ENCODE peak calls at places on chromosomes 2 and 18, in seven cellular contexts. T is mammary epithelial cell; P is stimulated activated CD8-positive, alpha-beta memory T cell treated with anti-CD3 and anti-CD28 coated beads, Interleukin-4, amount 100 ng/mL, for 4 hours; M is HFF-Myc; H is caudate nucleus; X is cerebellar cortex; N is Peyer's patch. S is an unnamed sample.

GRCh38 chr2:37586663-37587409 is 84.6 kb downstream of the CDC42EP3 start:
- DNase-seq in T (no peak), P (no peak), M (no peak), H (no peak), X (no peak), N (no peak), S (no peak)

GRCh38 chr2:75340560-75340959 is 141.2 kb upstream of the TACR1 start:
- DNase-seq in T (no peak), P (no peak), M (no peak), H (no peak), X (no peak), N (no peak), S (no peak)

GRCh38 chr2:223815186-223815883 is 22.0 kb downstream of the AP1S3 start:
- DNase-seq in T (peak), P (no peak), M (peak), H (no peak), X (no peak), N (no peak), S (no peak)

GRCh38 chr18:59870623-59871130 is 29.1 kb upstream of the PMAIP1 start:
- DNase-seq in T (no peak), P (no peak), M (no peak), H (no peak), X (no peak), N (no peak), S (no peak)

GRCh38 chr2:13858626-13859025 is 773.9 kb upstream of the LRATD1 start:
- DNase-seq in T (peak), P (no peak), M (no peak), H (no peak), X (no peak), N (no peak), S (no peak)

GRCh38 chr2:42767899-42768705 is 4.2 kb upstream of the OXER1 start:
- DNase-seq in T (no peak), P (no peak), M (no peak), H (no peak), X (no peak), N (no peak), S (peak)

GRCh38 chr2:170715062-170715931 is at the start of gene SP5:
- DNase-seq in T (no peak), P (no peak), M (no peak), H (no peak), X (no peak), N (no peak), S (peak)

GRCh38 chr18:58297198-58297597 is 253.2 kb downstream of the NEDD4L start:
- DNase-seq in T (peak), P (no peak), M (peak), H (no peak), X (no peak), N (no peak), S (no peak)

GRCh38 chr18:45731706-45732105 is 7.7 kb downstream of the SLC14A1 start:
- DNase-seq in T (no peak), P (no peak), M (no peak), H (no peak), X (no peak), N (no peak), S (no peak)

GRCh38 chr18:75280427-75281280 is 70.1 kb downstream of the TSHZ1 start:
- DNase-seq in T (no peak), P (no peak), M (no peak), H (no peak), X (no peak), N (no peak), S (no peak)

GRCh38 chr18:34999734-35000397 is 41.3 kb upstream of the MAPRE2 start:
- DNase-seq in T (no peak), P (no peak), M (no peak), H (no peak), X (no peak), N (no peak), S (no peak)

GRCh38 chr18:3066391-3067079 is 53.6 kb upstream of the LPIN2 start:
- DNase-seq in T (no peak), P (no peak), M (no peak), H (no peak), X (no peak), N (no peak), S (no peak)

GRCh38 chr2:117232305-117232704 is 582.2 kb upstream of the DDX18 start:
- DNase-seq in T (no peak), P (no peak), M (no peak), H (no peak), X (no peak), N (no peak), S (no peak)

GRCh38 chr2:161946489-161947107 is 127.4 kb downstream of the DPP4 start:
- DNase-seq in T (peak), P (no peak), M (peak), H (no peak), X (peak), N (no peak), S (no peak)

GRCh38 chr2:41180392-41180791 is 728.5 kb upstream of the SLC8A1 start:
- DNase-seq in T (no peak), P (no peak), M (no peak), H (no peak), X (no peak), N (no peak), S (no peak)

GRCh38 chr2:25976884-25977741 is 5.2 kb downstream of the KIF3C start:
- DNase-seq in T (peak), P (no peak), M (no peak), H (no peak), X (no peak), N (no peak), S (no peak)

GRCh38 chr2:27972311-27972710 is 81.8 kb downstream of the BABAM2 start:
- DNase-seq in T (no peak), P (no peak), M (no peak), H (no peak), X (no peak), N (no peak), S (no peak)

GRCh38 chr2:20526146-20526545 is 79.3 kb downstream of the RHOB start:
- DNase-seq in T (no peak), P (no peak), M (no peak), H (no peak), X (no peak), N (no peak), S (no peak)

GRCh38 chr2:42007596-42007995 is 40.2 kb upstream of the PKDCC start:
- DNase-seq in T (no peak), P (no peak), M (no peak), H (no peak), X (no peak), N (no peak), S (no peak)

GRCh38 chr2:32330136-32330535 is 26.7 kb upstream of the BIRC6 start:
- DNase-seq in T (no peak), P (no peak), M (no peak), H (no peak), X (no peak), N (no peak), S (no peak)